ENCODE peak calls at places on chromosomes 4 and X, in four cellular contexts. D, F, J and M are unnamed samples.

GRCh38 chr4:45078201-45078600 is 351.8 kb upstream of the GNPDA2 start:
- DNase-seq in D (no peak), F (no peak), J (no peak), M (no peak)

GRCh38 chr4:16752150-16752549 is 146.3 kb downstream of the LDB2 start:
- DNase-seq in D (no peak), F (no peak), J (no peak), M (no peak)

GRCh38 chrX:101407748-101408529 is at the start of the genes GLA and HNRNPH2:
- DNase-seq in D (peak), F (peak), J (peak), M (peak)

GRCh38 chr4:138669479-138670165 is 346.0 kb upstream of the NOCT start:
- DNase-seq in D (no peak), F (no peak), J (no peak), M (no peak)

GRCh38 chr4:128427832-128428366 is 140.3 kb upstream of the PGRMC2 start:
- DNase-seq in D (no peak), F (peak), J (peak), M (no peak)

GRCh38 chr4:112251044-112251632 is 19.6 kb downstream of the AP1AR start:
- DNase-seq in D (no peak), F (no peak), J (no peak), M (no peak)

GRCh38 chr4:25900310-25900709 is 13.7 kb upstream of the SMIM20 start:
- DNase-seq in D (no peak), F (no peak), J (no peak), M (no peak)

GRCh38 chr4:150518559-150518958 is 63.4 kb upstream of the MAB21L2 start:
- DNase-seq in D (no peak), F (no peak), J (no peak), M (no peak)

GRCh38 chr4:20042769-20043168 is 208.9 kb upstream of the SLIT2 start:
- DNase-seq in D (no peak), F (no peak), J (no peak), M (no peak)

GRCh38 chr4:180618396-180618795 is 1624.8 kb upstream of the TENM3 start:
- DNase-seq in D (no peak), F (no peak), J (no peak), M (no peak)

GRCh38 chrX:57902633-57903032 is 7.6 kb downstream of the ZXDA start:
- DNase-seq in D (no peak), F (no peak), J (no peak), M (no peak)

GRCh38 chr4:74365761-74366160 is 816 bp downstream of the EREG start:
- DNase-seq in D (peak), F (no peak), J (no peak), M (no peak)

GRCh38 chrX:16484338-16484737 is 165.6 kb upstream of the S100G start:
- DNase-seq in D (no peak), F (no peak), J (no peak), M (no peak)

GRCh38 chr4:26257850-26258249 is 63.0 kb upstream of the RBPJ start:
- DNase-seq in D (no peak), F (no peak), J (no peak), M (peak)

GRCh38 chr4:149292422-149293055 is 523.1 kb downstream of the IQCM start:
- DNase-seq in D (no peak), F (no peak), J (no peak), M (no peak)

GRCh38 chr4:4185528-4185927 is 41.2 kb downstream of the OTOP1 start:
- DNase-seq in D (no peak), F (no peak), J (no peak), M (no peak)

GRCh38 chrX:48466696-48467095 is 3.4 kb downstream of the SLC38A5 start:
- DNase-seq in D (peak), F (peak), J (no peak), M (no peak)

GRCh38 chr4:76830612-76831474 is 67.1 kb downstream of the SOWAHB start:
- DNase-seq in D (no peak), F (no peak), J (peak), M (no peak)

GRCh38 chrX:96688789-96689188 is 4.1 kb downstream of the DIAPH2 start:
- DNase-seq in D (no peak), F (no peak), J (no peak), M (no peak)

GRCh38 chr4:30948653-30949052 is 228.5 kb downstream of the PCDH7 start:
- DNase-seq in D (no peak), F (no peak), J (no peak), M (no peak)

GRCh38 chr4:85672959-85673358 is 198.0 kb downstream of the ARHGAP24 start:
- DNase-seq in D (no peak), F (no peak), J (no peak), M (no peak)

GRCh38 chr4:144575181-144575580 is 70.8 kb upstream of the HHIP start:
- DNase-seq in D (no peak), F (no peak), J (no peak), M (no peak)

GRCh38 chrX:42219231-42219630 is 295.9 kb upstream of the CASK start:
- DNase-seq in D (no peak), F (no peak), J (no peak), M (no peak)

GRCh38 chr4:40842725-40843401 is 93.1 kb downstream of the NSUN7 start:
- DNase-seq in D (no peak), F (no peak), J (peak), M (no peak)

GRCh38 chrX:130179170-130179569 is 7.4 kb downstream of the RAB33A start:
- DNase-seq in D (no peak), F (no peak), J (no peak), M (no peak)

GRCh38 chr4:74624351-74625151 is 169.8 kb downstream of the BTC start:
- DNase-seq in D (no peak), F (no peak), J (peak), M (no peak)

GRCh38 chr4:92344216-92344615 is 40.5 kb downstream of the GRID2 start:
- DNase-seq in D (no peak), F (no peak), J (no peak), M (no peak)

DNA sequence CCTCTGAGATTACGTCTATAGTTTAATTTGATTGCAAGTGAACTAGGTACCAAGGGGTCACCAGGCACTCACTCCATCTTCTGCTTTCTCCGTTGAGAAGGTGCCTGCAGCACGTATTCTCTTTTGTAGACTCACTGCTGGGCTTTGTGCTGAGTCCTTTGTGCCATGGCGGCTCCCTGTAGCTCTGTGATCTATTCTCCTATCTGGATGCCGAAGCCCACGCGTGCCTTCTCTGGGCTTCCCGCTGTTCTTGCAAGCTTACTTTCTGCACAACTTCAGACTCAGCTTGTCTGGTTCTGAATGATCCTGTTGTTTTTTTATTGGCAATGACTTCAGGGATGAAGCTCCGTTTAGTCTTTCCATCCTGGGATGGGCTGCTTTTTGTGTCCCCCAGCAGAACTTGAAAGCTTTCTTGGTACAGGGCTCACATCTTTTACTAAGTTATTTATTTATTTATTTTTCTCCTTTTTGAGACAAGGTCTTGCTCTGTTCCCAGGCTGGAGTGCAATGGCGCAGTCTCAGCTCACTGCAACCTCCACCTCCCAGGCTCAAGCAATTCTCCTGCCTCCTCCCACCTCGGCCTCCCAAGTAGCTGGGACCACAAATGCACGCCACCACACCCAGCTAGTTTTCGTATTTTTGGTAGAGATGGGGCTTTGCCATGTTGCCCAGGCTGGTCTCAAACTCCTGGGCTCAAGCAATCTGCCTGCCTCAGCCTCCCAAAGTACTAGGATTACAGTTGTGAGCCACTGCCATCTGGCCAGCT is 100.9 kb upstream of the NKX1-1 start:
- DNase-seq in D (peak), F (no peak), J (no peak), M (no peak)
- TF ChIP-seq ETV6 in D (no peak), F (no peak), J (no peak), M (no peak)

GRCh38 chr4:6368601-6369000 is 99.0 kb downstream of the WFS1 start:
- DNase-seq in D (no peak), F (no peak), J (no peak), M (no peak)

GRCh38 chr4:6368096-6368495 is 98.4 kb downstream of the WFS1 start:
- DNase-seq in D (no peak), F (no peak), J (no peak), M (no peak)

GRCh38 chr4:6369924-6370645 is 100.4 kb downstream of the WFS1 start:
- DNase-seq in D (peak), F (peak), J (no peak), M (no peak)

GRCh38 chr4:6369035-6369434 is 99.4 kb downstream of the WFS1 start:
- DNase-seq in D (no peak), F (no peak), J (no peak), M (no peak)

GRCh38 chr4:6369511-6369910 is 99.9 kb downstream of the WFS1 start:
- DNase-seq in D (no peak), F (no peak), J (no peak), M (no peak)
- TF ChIP-seq ETV6 in D (no peak), F (no peak), J (no peak), M (no peak)

DNA sequence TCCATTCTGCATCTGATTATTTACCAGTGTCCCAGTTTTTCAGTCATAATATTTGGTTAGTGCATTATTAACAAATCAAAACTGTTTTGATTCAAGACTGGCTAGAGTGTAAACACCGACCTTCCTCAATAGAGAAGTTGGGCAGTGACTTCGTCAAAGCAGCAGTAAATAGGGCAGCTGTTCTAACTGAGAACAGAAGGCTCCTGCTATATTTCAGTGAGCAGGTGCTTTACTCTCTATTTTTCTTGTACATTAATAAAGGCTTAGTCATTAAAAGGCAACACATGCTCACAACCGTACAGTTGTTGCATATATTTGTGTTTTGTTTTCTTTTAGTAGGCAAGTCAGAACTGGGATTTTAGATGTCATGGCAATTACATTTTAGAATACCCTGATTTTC is 233.5 kb downstream of the NDST4 start:
- DNase-seq in D (no peak), F (no peak), J (no peak), M (no peak)
- TF ChIP-seq ETV6 in D (no peak), F (no peak), J (no peak), M (no peak)

GRCh38 chrX:47216393-47216925 is 2.0 kb upstream of the CDK16 start:
- DNase-seq in D (no peak), F (no peak), J (no peak), M (no peak)
- TF ChIP-seq ETV6 in D (no peak), F (no peak), J (no peak), M (no peak)

DNA sequence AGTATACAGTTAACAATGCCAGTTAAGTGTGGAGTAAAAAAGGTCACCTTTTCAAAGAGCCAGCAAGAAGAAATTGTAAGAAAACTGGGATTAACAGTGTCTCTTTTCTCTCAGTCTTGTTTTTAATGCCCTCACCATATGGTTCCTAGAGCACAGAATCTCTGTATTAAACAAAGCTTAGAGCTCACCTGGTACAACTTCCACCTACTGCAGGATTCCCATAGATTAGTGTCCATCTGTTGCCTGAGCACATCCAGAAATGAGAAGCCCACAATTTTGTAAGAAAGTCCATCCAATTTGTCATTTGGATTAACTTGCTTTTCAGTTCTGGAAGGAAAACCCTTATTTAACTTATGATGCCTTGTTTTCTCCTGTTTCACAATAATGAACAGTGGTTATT is 1037.1 kb downstream of the STPG2 start:
- DNase-seq in D (no peak), F (no peak), J (no peak), M (no peak)
- TF ChIP-seq ETV6 in D (no peak), F (no peak), J (no peak), M (no peak)

GRCh38 chr4:102799816-102800215 is 27.5 kb downstream of the UBE2D3 start:
- DNase-seq in D (no peak), F (no peak), J (no peak), M (no peak)
- TF ChIP-seq ETV6 in D (no peak), F (no peak), J (no peak), M (no peak)